ENCODE peak calls at places on chromosomes 3 and 15, in seven cellular contexts. One of them, this sample, is unnamed.

GRCh38 chr15:40234783-40235182 is 4.1 kb upstream of the PAK6 start:
- DNase-seq in lung microvascular endothelial cell: no peak
- DNase-seq in K562: no peak
- DNase-seq in cerebellar cortex: no peak
- DNase-seq in psoas muscle: no peak
- DNase-seq in glutamatergic neuron: no peak
- DNase-seq in T-helper 9 cell: no peak
- DNase-seq in this sample: no peak

GRCh38 chr15:90325677-90326200 is 26.3 kb upstream of the ZNF774 start:
- DNase-seq in lung microvascular endothelial cell: no peak
- DNase-seq in K562: no peak
- DNase-seq in cerebellar cortex: no peak
- DNase-seq in psoas muscle: no peak
- DNase-seq in glutamatergic neuron: no peak
- DNase-seq in T-helper 9 cell: no peak
- DNase-seq in this sample: no peak

GRCh38 chr3:38089163-38089562 is 47.8 kb downstream of the ACAA1 start:
- DNase-seq in lung microvascular endothelial cell: no peak
- DNase-seq in K562: no peak
- DNase-seq in cerebellar cortex: no peak
- DNase-seq in psoas muscle: no peak
- DNase-seq in glutamatergic neuron: no peak
- DNase-seq in T-helper 9 cell: no peak
- DNase-seq in this sample: no peak

GRCh38 chr15:41513282-41514227 is at the start of gene LTK:
- DNase-seq in lung microvascular endothelial cell: no peak
- DNase-seq in K562: peak
- DNase-seq in cerebellar cortex: no peak
- DNase-seq in psoas muscle: no peak
- DNase-seq in glutamatergic neuron: peak
- DNase-seq in T-helper 9 cell: peak
- DNase-seq in this sample: peak

GRCh38 chr15:38705421-38706219 is 141.0 kb upstream of the RASGRP1 start:
- DNase-seq in lung microvascular endothelial cell: no peak
- DNase-seq in K562: no peak
- DNase-seq in cerebellar cortex: no peak
- DNase-seq in psoas muscle: no peak
- DNase-seq in glutamatergic neuron: no peak
- DNase-seq in T-helper 9 cell: no peak
- DNase-seq in this sample: no peak

GRCh38 chr15:31473384-31474058 is 146.9 kb downstream of the KLF13 start:
- DNase-seq in lung microvascular endothelial cell: peak
- DNase-seq in K562: no peak
- DNase-seq in cerebellar cortex: peak
- DNase-seq in psoas muscle: no peak
- DNase-seq in glutamatergic neuron: no peak
- DNase-seq in T-helper 9 cell: no peak
- DNase-seq in this sample: no peak

GRCh38 chr15:68425428-68426060 is 6.4 kb downstream of the ITGA11 start:
- DNase-seq in lung microvascular endothelial cell: no peak
- DNase-seq in K562: no peak
- DNase-seq in cerebellar cortex: no peak
- DNase-seq in psoas muscle: no peak
- DNase-seq in glutamatergic neuron: no peak
- DNase-seq in T-helper 9 cell: no peak
- DNase-seq in this sample: no peak

GRCh38 chr3:61078016-61078415 is 173.2 kb downstream of the FHIT start:
- DNase-seq in lung microvascular endothelial cell: no peak
- DNase-seq in K562: no peak
- DNase-seq in cerebellar cortex: no peak
- DNase-seq in psoas muscle: no peak
- DNase-seq in glutamatergic neuron: no peak
- DNase-seq in T-helper 9 cell: no peak
- DNase-seq in this sample: no peak

GRCh38 chr3:85838921-85839320 is 880.1 kb downstream of the CADM2 start:
- DNase-seq in lung microvascular endothelial cell: no peak
- DNase-seq in K562: no peak
- DNase-seq in cerebellar cortex: peak
- DNase-seq in psoas muscle: no peak
- DNase-seq in glutamatergic neuron: no peak
- DNase-seq in T-helper 9 cell: no peak
- DNase-seq in this sample: no peak

GRCh38 chr3:52319921-52320595 is 3.9 kb downstream of the DNAH1 start:
- DNase-seq in lung microvascular endothelial cell: no peak
- DNase-seq in K562: no peak
- DNase-seq in cerebellar cortex: no peak
- DNase-seq in psoas muscle: no peak
- DNase-seq in glutamatergic neuron: no peak
- DNase-seq in T-helper 9 cell: no peak
- DNase-seq in this sample: no peak

GRCh38 chr3:31364188-31364587 is 168.5 kb upstream of the STT3B start:
- DNase-seq in lung microvascular endothelial cell: no peak
- DNase-seq in K562: no peak
- DNase-seq in cerebellar cortex: no peak
- DNase-seq in psoas muscle: no peak
- DNase-seq in glutamatergic neuron: no peak
- DNase-seq in T-helper 9 cell: no peak
- DNase-seq in this sample: no peak

GRCh38 chr3:45225465-45226205 is 452 bp downstream of the TMEM158 start:
- DNase-seq in lung microvascular endothelial cell: peak
- DNase-seq in K562: peak
- DNase-seq in cerebellar cortex: no peak
- DNase-seq in psoas muscle: peak
- DNase-seq in glutamatergic neuron: peak
- DNase-seq in T-helper 9 cell: peak
- DNase-seq in this sample: peak

GRCh38 chr3:183370391-183370790 is 58.0 kb downstream of the MCF2L2 start:
- DNase-seq in lung microvascular endothelial cell: no peak
- DNase-seq in K562: no peak
- DNase-seq in cerebellar cortex: no peak
- DNase-seq in psoas muscle: no peak
- DNase-seq in glutamatergic neuron: no peak
- DNase-seq in T-helper 9 cell: no peak
- DNase-seq in this sample: no peak

This sample was measured in AG08396.